ENCODE peak calls at places on chromosomes 12 and 14, in nine cellular contexts. N is lower leg skin, H is endothelial cell of umbilical vein, S is ovary, Q is sigmoid colon, W is IMR-90, F is A549, Y is adrenal gland, C is body of pancreas. G is an unnamed sample.

GRCh38 chr12:132356686-132357622 is 27.6 kb upstream of the GALNT9 start:
- DNase-seq in N (no peak), H (peak), S (peak), Q (peak), W (peak), F (peak), Y (peak), C (no peak), G (no peak)

GRCh38 chr12:70854138-70854537 is 66.4 kb downstream of the PTPRR start:
- DNase-seq in N (no peak), H (no peak), S (no peak), Q (no peak), W (no peak), F (no peak), Y (no peak), C (no peak), G (no peak)

GRCh38 chr14:98950356-98950895 is 321.6 kb downstream of the BCL11B start:
- DNase-seq in N (peak), H (no peak), S (no peak), Q (peak), W (no peak), F (no peak), Y (no peak), C (no peak), G (no peak)

GRCh38 chr12:104567832-104568490 is 111.2 kb downstream of the CHST11 start:
- DNase-seq in N (no peak), H (no peak), S (no peak), Q (no peak), W (no peak), F (no peak), Y (peak), C (peak), G (no peak)

GRCh38 chr12:1815814-1816729 is 4.3 kb upstream of the LRTM2 start:
- DNase-seq in N (no peak), H (no peak), S (no peak), Q (no peak), W (no peak), F (no peak), Y (no peak), C (no peak), G (no peak)

GRCh38 chr14:32332415-32333116 is 3.5 kb downstream of the AKAP6 start:
- DNase-seq in N (no peak), H (no peak), S (no peak), Q (no peak), W (no peak), F (no peak), Y (no peak), C (no peak), G (no peak)

GRCh38 chr14:22544881-22545420 is 44.1 kb downstream of the DAD1 start:
- DNase-seq in N (no peak), H (no peak), S (no peak), Q (no peak), W (no peak), F (no peak), Y (no peak), C (no peak), G (no peak)

GRCh38 chr12:26252946-26253345 is 57.6 kb downstream of the SSPN start:
- DNase-seq in N (no peak), H (no peak), S (no peak), Q (no peak), W (no peak), F (no peak), Y (no peak), C (no peak), G (no peak)

GRCh38 chr12:105658389-105658788 is 327.9 kb downstream of the C12orf75 start:
- DNase-seq in N (no peak), H (peak), S (no peak), Q (no peak), W (no peak), F (no peak), Y (no peak), C (no peak), G (no peak)

GRCh38 chr14:59360923-59361794 is 104.0 kb downstream of the GPR135 start:
- DNase-seq in N (peak), H (peak), S (peak), Q (peak), W (peak), F (peak), Y (peak), C (peak), G (peak)

GRCh38 chr12:51371295-51371953 is 19.8 kb downstream of the GALNT6 start:
- DNase-seq in N (no peak), H (peak), S (peak), Q (peak), W (peak), F (peak), Y (peak), C (peak), G (peak)

GRCh38 chr14:51431741-51432140 is 191.7 kb downstream of the TMX1 start:
- DNase-seq in N (no peak), H (no peak), S (no peak), Q (no peak), W (no peak), F (no peak), Y (no peak), C (no peak), G (no peak)

GRCh38 chr12:25308761-25309160 is 58.0 kb upstream of the KRAS start:
- DNase-seq in N (no peak), H (no peak), S (no peak), Q (no peak), W (peak), F (no peak), Y (no peak), C (no peak), G (no peak)

GRCh38 chr12:91109148-91109564 is 2.1 kb downstream of the LUM start:
- DNase-seq in N (peak), H (peak), S (peak), Q (peak), W (peak), F (no peak), Y (peak), C (peak), G (peak)

GRCh38 chr12:69247253-69248018 is 8.1 kb downstream of the CPSF6 start:
- DNase-seq in N (no peak), H (no peak), S (no peak), Q (no peak), W (no peak), F (no peak), Y (no peak), C (no peak), G (no peak)

GRCh38 chr14:22024117-22024516 is 350.5 kb upstream of the OR4E1 start:
- DNase-seq in N (no peak), H (no peak), S (no peak), Q (no peak), W (no peak), F (no peak), Y (no peak), C (no peak), G (no peak)

GRCh38 chr12:132955094-132955932 is 793 bp downstream of the ZNF605 start:
- DNase-seq in N (no peak), H (peak), S (peak), Q (peak), W (peak), F (peak), Y (peak), C (peak), G (peak)

GRCh38 chr12:64404470-64405446 is 566 bp downstream of the XPOT start:
- DNase-seq in N (peak), H (peak), S (peak), Q (peak), W (peak), F (peak), Y (peak), C (peak), G (peak)

GRCh38 chr12:14261096-14261495 is 104.4 kb upstream of the ATF7IP start:
- DNase-seq in N (no peak), H (no peak), S (no peak), Q (no peak), W (no peak), F (no peak), Y (no peak), C (peak), G (no peak)

GRCh38 chr12:2094597-2094996 is 41.8 kb downstream of the CACNA1C start:
- DNase-seq in N (no peak), H (no peak), S (no peak), Q (no peak), W (peak), F (no peak), Y (no peak), C (no peak), G (no peak)

GRCh38 chr12:92466391-92467305 is 236.1 kb upstream of the PLEKHG7 start:
- DNase-seq in N (no peak), H (no peak), S (no peak), Q (no peak), W (peak), F (no peak), Y (no peak), C (peak), G (peak)

GRCh38 chr12:124906606-124907261 is 7.7 kb downstream of the UBC start:
- DNase-seq in N (peak), H (peak), S (peak), Q (peak), W (peak), F (peak), Y (peak), C (peak), G (peak)

GRCh38 chr14:67357583-67358354 is 1.8 kb downstream of the ATP6V1D start:
- DNase-seq in N (no peak), H (no peak), S (no peak), Q (no peak), W (peak), F (no peak), Y (no peak), C (no peak), G (no peak)

GRCh38 chr12:6268484-6269157 is 41.9 kb upstream of the PLEKHG6 start:
- DNase-seq in N (no peak), H (no peak), S (peak), Q (peak), W (no peak), F (no peak), Y (no peak), C (no peak), G (no peak)

GRCh38 chr14:50964683-50965390 is 20.6 kb upstream of the PYGL start:
- DNase-seq in N (no peak), H (peak), S (peak), Q (peak), W (peak), F (peak), Y (peak), C (peak), G (no peak)

GRCh38 chr12:109722753-109723109 is 9.1 kb downstream of the FAM222A start:
- DNase-seq in N (no peak), H (no peak), S (no peak), Q (no peak), W (no peak), F (no peak), Y (no peak), C (no peak), G (no peak)

GRCh38 chr12:39587247-39587646 is 32.4 kb downstream of the ABCD2 start:
- DNase-seq in N (no peak), H (no peak), S (no peak), Q (no peak), W (no peak), F (no peak), Y (no peak), C (no peak), G (no peak)

GRCh38 chr12:96201272-96202227 is 7.4 kb downstream of the ELK3 start:
- DNase-seq in N (no peak), H (peak), S (no peak), Q (no peak), W (no peak), F (no peak), Y (peak), C (no peak), G (no peak)

GRCh38 chr12:3033538-3033865 is 43.7 kb upstream of the TSPAN9 start:
- DNase-seq in N (no peak), H (no peak), S (no peak), Q (no peak), W (no peak), F (no peak), Y (no peak), C (no peak), G (peak)

GRCh38 chr14:91831337-91831736 is 36.0 kb downstream of the TC2N start:
- DNase-seq in N (no peak), H (no peak), S (no peak), Q (no peak), W (no peak), F (no peak), Y (no peak), C (no peak), G (no peak)

GRCh38 chr12:74897425-74898211 is 312.0 kb downstream of the KCNC2 start:
- DNase-seq in N (no peak), H (no peak), S (no peak), Q (no peak), W (no peak), F (no peak), Y (no peak), C (no peak), G (no peak)

GRCh38 chr12:12716845-12717585 is at the start of gene CDKN1B:
- DNase-seq in N (peak), H (peak), S (peak), Q (peak), W (peak), F (peak), Y (peak), C (peak), G (peak)

GRCh38 chr12:102298022-102298421 is 100.4 kb upstream of the PMCH start:
- DNase-seq in N (no peak), H (no peak), S (no peak), Q (no peak), W (peak), F (no peak), Y (no peak), C (no peak), G (no peak)

GRCh38 chr12:111268738-111269572 is 99.9 kb downstream of the PHETA1 start:
- DNase-seq in N (no peak), H (no peak), S (no peak), Q (no peak), W (no peak), F (no peak), Y (no peak), C (no peak), G (no peak)

GRCh38 chr12:25594376-25594775 is 41.3 kb upstream of the LMNTD1 start:
- DNase-seq in N (no peak), H (no peak), S (no peak), Q (no peak), W (no peak), F (no peak), Y (no peak), C (no peak), G (no peak)

GRCh38 chr14:36823651-36824050 is 162.0 kb downstream of the PAX9 start:
- DNase-seq in N (no peak), H (no peak), S (no peak), Q (no peak), W (no peak), F (no peak), Y (no peak), C (no peak), G (no peak)

DNA sequence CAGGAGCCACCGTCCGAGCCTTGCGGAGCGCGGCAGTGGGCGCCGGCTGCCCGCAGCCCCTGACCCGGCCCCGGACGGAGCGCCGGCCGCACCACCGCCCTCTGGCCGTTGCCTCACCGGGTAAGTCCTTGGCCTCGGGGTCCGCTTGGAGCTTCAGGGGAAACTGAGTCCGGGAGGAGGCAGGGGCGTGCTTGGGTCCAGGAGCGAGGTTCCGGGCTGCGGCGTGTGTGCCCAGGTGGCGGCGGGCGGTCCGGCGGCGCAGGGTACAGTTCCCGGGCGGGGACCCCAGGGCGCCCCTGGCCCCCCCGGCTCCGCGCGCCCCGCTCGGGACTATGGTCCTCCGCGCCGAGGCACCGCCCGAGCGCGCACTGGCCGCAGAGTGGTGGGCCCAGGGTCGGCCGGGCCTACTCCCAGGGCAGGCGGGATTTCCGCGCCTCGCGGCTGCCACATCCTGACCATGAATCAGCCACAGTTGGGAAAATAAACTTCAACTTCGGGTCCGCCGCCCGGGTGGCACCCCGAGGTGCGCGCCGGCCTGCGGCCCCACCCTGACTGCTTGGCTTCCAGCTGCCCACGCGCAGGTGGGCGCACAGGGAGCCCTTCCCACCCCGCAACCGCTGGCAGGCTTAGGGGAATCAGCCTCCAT is 325 bp downstream of the INF2 start:
- DNase-seq in N (no peak), H (no peak), S (no peak), Q (no peak), W (no peak), F (no peak), Y (no peak), C (no peak), G (no peak)
- TF ChIP-seq POLR2A in N (no peak), H (peak), S (no peak), Q (no peak), W (peak), F (peak), Y (no peak), C (peak), G (peak)

DNA sequence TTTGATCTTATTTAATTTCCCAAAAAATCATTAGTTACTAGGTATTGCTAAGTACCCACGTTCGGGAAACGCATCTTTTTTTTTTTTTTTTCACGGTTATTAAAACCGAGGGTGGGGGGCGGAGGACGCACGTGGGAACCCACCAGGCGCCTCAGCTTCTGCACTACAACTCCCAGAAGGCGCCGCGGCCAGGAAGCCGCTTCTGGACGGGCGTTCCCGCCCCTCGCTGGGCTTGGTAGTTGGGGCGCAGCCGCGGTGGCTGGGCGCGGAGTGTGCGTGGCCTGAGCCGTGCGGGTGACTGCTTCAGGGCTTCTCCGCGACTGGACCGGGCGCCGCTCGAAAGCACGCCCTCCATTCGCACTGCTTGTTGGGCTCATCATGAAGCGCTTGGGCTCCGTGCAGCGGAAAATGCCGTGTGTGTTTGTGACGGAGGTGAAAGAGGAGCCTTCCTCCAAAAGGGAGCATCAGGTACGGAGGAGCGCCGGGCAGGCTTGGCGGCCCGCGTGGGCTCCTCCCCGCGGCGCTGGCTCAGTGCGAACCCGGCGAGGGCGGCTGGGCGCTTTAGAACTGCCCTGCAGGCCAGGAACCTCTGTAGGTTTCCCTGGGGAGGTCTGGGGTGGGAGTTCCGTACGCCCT is 6.2 kb upstream of the C12orf50 start:
- DNase-seq in N (peak), H (peak), S (peak), Q (peak), W (peak), F (peak), Y (peak), C (peak), G (peak)
- TF ChIP-seq POLR2A in N (no peak), H (peak), S (peak), Q (peak), W (peak), F (peak), Y (peak), C (peak), G (peak)

DNA sequence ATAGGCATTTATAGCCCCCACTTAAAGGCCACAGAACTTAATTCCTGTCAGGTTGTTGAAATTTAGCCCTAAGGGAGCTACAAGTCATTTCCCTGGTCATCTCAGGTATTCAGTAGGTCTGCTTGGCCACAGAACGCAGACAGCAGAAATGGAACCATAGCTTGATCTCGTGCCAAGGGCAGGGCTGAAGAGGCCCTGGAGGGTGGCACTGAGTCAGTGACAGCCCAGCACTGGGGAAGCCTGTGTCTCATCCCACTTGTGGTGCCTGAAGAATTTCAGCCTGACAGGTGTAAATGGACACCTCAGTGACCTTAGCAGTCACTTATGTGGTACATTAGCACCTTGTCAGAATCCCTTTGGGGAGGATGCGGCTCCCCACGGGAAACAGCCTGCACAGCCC is 6.6 kb downstream of the PRKAB1 start:
- DNase-seq in N (no peak), H (no peak), S (no peak), Q (no peak), W (no peak), F (no peak), Y (no peak), C (no peak), G (no peak)
- TF ChIP-seq POLR2A in N (no peak), H (no peak), S (no peak), Q (no peak), W (no peak), F (no peak), Y (no peak), C (no peak), G (no peak)

GRCh38 chr14:24139272-24139934 is 2.0 kb downstream of the EMC9 start:
- DNase-seq in N (no peak), H (no peak), S (no peak), Q (no peak), W (no peak), F (peak), Y (no peak), C (peak), G (no peak)
- TF ChIP-seq POLR2A in N (no peak), H (no peak), S (no peak), Q (no peak), W (no peak), F (no peak), Y (no peak), C (no peak), G (no peak)

DNA sequence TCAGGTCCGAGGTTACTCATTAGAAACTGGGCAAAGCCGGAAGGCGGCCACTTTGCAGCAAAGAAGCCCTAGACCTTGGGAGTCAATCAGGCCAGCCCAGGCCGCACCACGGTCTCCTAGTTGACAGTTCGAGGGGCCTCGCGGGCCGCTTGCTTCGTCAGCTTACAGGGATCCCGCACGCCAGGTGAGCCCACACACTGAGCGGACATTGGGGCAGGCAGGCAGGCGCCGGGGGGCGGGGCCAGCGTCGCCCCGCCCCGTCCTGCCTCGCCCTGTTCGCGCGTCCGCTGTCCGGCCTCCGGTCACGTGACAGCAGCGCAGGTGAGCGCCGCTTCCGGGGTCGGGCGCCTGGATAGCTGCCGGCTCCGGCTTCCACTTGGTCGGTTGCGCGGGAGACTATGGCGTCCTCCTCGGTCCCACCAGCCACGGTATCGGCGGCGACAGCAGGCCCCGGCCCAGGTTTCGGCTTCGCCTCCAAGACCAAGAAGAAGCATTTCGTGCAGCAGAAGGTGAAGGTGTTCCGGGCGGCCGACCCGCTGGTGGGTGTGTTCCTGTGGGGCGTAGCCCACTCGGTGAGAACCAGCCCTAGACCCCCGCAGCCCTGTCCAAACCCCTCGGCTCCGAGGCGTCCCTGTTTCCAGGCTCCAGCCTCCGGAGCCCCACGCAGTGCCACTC is at the start of gene PIP4K2C:
- DNase-seq in N (peak), H (peak), S (peak), Q (peak), W (peak), F (peak), Y (peak), C (peak), G (peak)
- TF ChIP-seq POLR2A in N (no peak), H (peak), S (no peak), Q (no peak), W (no peak), F (peak), Y (peak), C (peak), G (no peak)

GRCh38 chr12:49535921-49536525 is 2.8 kb upstream of the KCNH3 start:
- DNase-seq in N (peak), H (no peak), S (no peak), Q (peak), W (no peak), F (no peak), Y (no peak), C (no peak), G (no peak)
- TF ChIP-seq POLR2A in N (no peak), H (no peak), S (no peak), Q (no peak), W (no peak), F (no peak), Y (no peak), C (no peak), G (no peak)

GRCh38 chr12:4271433-4272013 is 2.0 kb upstream of the CCND2 start:
- DNase-seq in N (peak), H (no peak), S (no peak), Q (no peak), W (no peak), F (no peak), Y (no peak), C (no peak), G (no peak)
- TF ChIP-seq POLR2A in N (no peak), H (no peak), S (no peak), Q (peak), W (no peak), F (no peak), Y (no peak), C (peak), G (peak)

G was measured in gastrocnemius medialis.